ENCODE peak calls at places on chromosome 16, in eight cellular contexts. N, P, R, X, E, W, G and U are unnamed samples.

GRCh38 chr16:63922563-63922962 is 1199.3 kb downstream of the CDH11 start:
- DNase-seq in R (no peak), E (no peak), P (no peak), X (no peak), N (no peak), G (no peak), W (no peak), U (no peak)

GRCh38 chr16:11836653-11837244 is 14.6 kb downstream of the RSL1D1 start:
- DNase-seq in W (no peak), G (no peak), X (no peak), P (peak; percentile 78), E (peak; percentile 60), R (peak; percentile 87), N (no peak), U (no peak)

GRCh38 chr16:86974120-86974519 is 343.1 kb downstream of the C16orf95 start:
- DNase-seq in E (no peak), G (no peak), R (no peak), W (peak; percentile 20), X (no peak), N (no peak), P (no peak), U (no peak)

GRCh38 chr16:87293990-87294389 is 23.2 kb downstream of the C16orf95 start:
- DNase-seq in W (no peak), P (no peak), G (no peak), E (no peak), X (no peak), N (no peak), R (no peak), U (no peak)

GRCh38 chr16:67444259-67445125 is 13.6 kb downstream of the HSD11B2 start:
- DNase-seq in P (no peak), N (no peak), G (no peak), X (no peak), W (no peak), E (no peak), R (no peak), U (no peak)

GRCh38 chr16:21625026-21625425 is 25.6 kb downstream of the METTL9 start:
- DNase-seq in N (no peak), W (no peak), E (no peak), X (no peak), G (no peak), R (no peak), P (no peak), U (no peak)

GRCh38 chr16:1309888-1310831 is 724 bp downstream of the UBE2I start:
- DNase-seq in N (peak; percentile 47), G (peak; percentile 32), E (peak; percentile 52), R (peak; percentile 45), P (peak; percentile 47), W (peak; percentile 73), X (peak; percentile 59), U (no peak)

GRCh38 chr16:2458887-2459646 is 842 bp upstream of the TEDC2 start:
- DNase-seq in N (no peak), G (no peak), P (no peak), W (no peak), E (no peak), X (no peak), R (no peak), U (no peak)

GRCh38 chr16:54507091-54507490 is 220.5 kb upstream of the IRX3 start:
- DNase-seq in X (no peak), E (peak; percentile 65), W (no peak), G (no peak), P (no peak), N (no peak), R (no peak), U (no peak)

GRCh38 chr16:83118365-83118764 is 491.6 kb downstream of the CDH13 start:
- DNase-seq in W (no peak), R (peak; percentile 47), E (peak; percentile 35), X (no peak), G (no peak), P (no peak), N (no peak), U (no peak)

GRCh38 chr16:55021595-55022475 is 91.2 kb downstream of the IRX5 start:
- DNase-seq in W (no peak), E (peak; percentile 23), N (no peak), G (peak; percentile 74), X (no peak), R (no peak), P (no peak), U (peak; percentile 54)

GRCh38 chr16:56931253-56931768 is 631 bp upstream of the HERPUD1 start:
- DNase-seq in W (no peak), N (no peak), R (no peak), E (no peak), P (no peak), G (no peak), X (no peak), U (no peak)

GRCh38 chr16:75758215-75758614 is 31.9 kb upstream of the CPHXL start:
- DNase-seq in G (no peak), R (peak; percentile 19), N (no peak), W (no peak), X (no peak), P (peak; percentile 35), E (peak; percentile 49), U (no peak)

GRCh38 chr16:22694887-22695382 is 119.0 kb upstream of the HS3ST2 start:
- DNase-seq in W (no peak), E (peak; percentile 80), X (no peak), P (peak; percentile 70), N (no peak), G (peak; percentile 51), R (peak; percentile 90), U (no peak)

GRCh38 chr16:66366433-66367299 is at the start of gene CDH5:
- DNase-seq in P (no peak), N (no peak), R (no peak), X (peak; percentile 77), E (peak; percentile 91), W (peak; percentile 69), G (no peak), U (no peak)

GRCh38 chr16:3188925-3189825 is 1.2 kb downstream of the OR1F1 start:
- DNase-seq in E (peak; percentile 49), W (no peak), X (no peak), N (peak; percentile 32), P (peak; percentile 60), R (peak; percentile 59), G (peak; percentile 76), U (no peak)

GRCh38 chr16:7746971-7747370 is 414.3 kb downstream of the RBFOX1 start:
- DNase-seq in W (no peak), G (no peak), P (no peak), R (no peak), X (no peak), N (no peak), E (no peak), U (no peak)

GRCh38 chr16:57603110-57604024 is 25.1 kb upstream of the ADGRG1 start:
- DNase-seq in X (no peak), R (no peak), P (no peak), W (no peak), E (no peak), G (no peak), N (no peak), U (no peak)

GRCh38 chr16:19329932-19330331 is 44.4 kb downstream of the CLEC19A start:
- DNase-seq in X (no peak), R (no peak), E (no peak), W (no peak), G (peak; percentile 63), N (no peak), P (no peak), U (no peak)

GRCh38 chr16:64440421-64440831 is 681.4 kb downstream of the CDH11 start:
- DNase-seq in W (no peak), G (peak; percentile 47), R (peak; percentile 99), E (peak; percentile 98), P (peak; percentile 98), X (no peak), N (no peak), U (no peak)

GRCh38 chr16:17364319-17365210 is 106.2 kb downstream of the XYLT1 start:
- DNase-seq in X (no peak), G (peak; percentile 72), R (peak; percentile 94), E (peak; percentile 99), N (peak; percentile 91), P (peak; percentile 86), W (no peak), U (peak; percentile 90)

GRCh38 chr16:49431591-49432290 is 58.1 kb downstream of the C16orf78 start:
- DNase-seq in E (no peak), X (no peak), W (no peak), G (no peak), R (no peak), N (no peak), P (no peak), U (no peak)

GRCh38 chr16:88338111-88338510 is 44.6 kb upstream of the ZNF469 start:
- DNase-seq in X (no peak), W (no peak), N (no peak), R (no peak), P (no peak), E (no peak), G (no peak), U (peak; percentile 12)

GRCh38 chr16:47052666-47053640 is 79.5 kb upstream of the DNAJA2 start:
- DNase-seq in G (no peak), R (no peak), E (no peak), P (no peak), W (no peak), N (no peak), X (no peak), U (no peak)

DNA sequence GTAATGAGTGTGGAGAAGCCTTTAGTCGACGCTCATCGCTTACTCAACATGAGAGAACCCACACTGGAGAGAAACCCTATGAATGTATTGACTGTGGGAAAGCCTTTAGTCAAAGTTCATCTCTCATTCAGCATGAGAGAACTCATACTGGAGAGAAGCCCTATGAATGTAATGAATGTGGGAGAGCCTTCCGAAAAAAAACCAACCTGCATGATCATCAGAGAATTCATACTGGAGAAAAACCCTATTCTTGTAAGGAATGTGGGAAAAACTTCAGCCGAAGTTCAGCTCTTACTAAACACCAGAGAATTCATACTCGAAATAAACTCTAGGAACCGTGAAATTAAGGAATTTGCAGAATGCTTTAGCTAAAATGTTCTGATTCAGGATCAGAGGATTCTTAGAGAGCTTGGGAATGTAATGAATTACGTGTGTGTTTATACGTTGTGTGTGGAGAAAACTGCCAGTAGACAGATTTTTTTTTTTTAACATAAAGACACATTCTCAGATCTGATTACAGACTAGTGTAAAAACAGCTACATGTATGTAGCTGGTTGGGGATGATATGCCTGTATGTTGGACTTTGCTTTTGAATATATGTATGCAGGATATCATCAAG is 25.4 kb downstream of the ZFP90 start:
- DNase-seq in P (peak; percentile 29), N (no peak), X (no peak), W (no peak), G (no peak), E (peak; percentile 5), R (peak; percentile 8), U (no peak)
- H3K4me3 ChIP-seq in P (no peak overlapping the region), N (peak overlapping the region; percentile 15), X (no peak overlapping the region), W (no peak overlapping the region), G (no peak overlapping the region), E (no peak overlapping the region), R (no peak overlapping the region), U (no peak overlapping the region)

GRCh38 chr16:27322858-27323780 is 9.3 kb downstream of the IL4R start:
- DNase-seq in W (peak; percentile 21), X (no peak), E (no peak), R (no peak), G (peak; percentile 89), P (no peak), N (no peak), U (no peak)
- H3K4me3 ChIP-seq in W (no peak overlapping the region), X (no peak overlapping the region), E (no peak overlapping the region), R (no peak overlapping the region), G (no peak overlapping the region), P (no peak overlapping the region), N (no peak overlapping the region), U (no peak overlapping the region)

GRCh38 chr16:85002099-85002541 is 9.2 kb downstream of the ZDHHC7 start:
- DNase-seq in X (no peak), R (no peak), G (no peak), E (no peak), W (peak; percentile 28), P (no peak), N (no peak), U (no peak)
- H3K4me3 ChIP-seq in X (peak overlapping the region; percentile 49), R (no peak overlapping the region), G (no peak overlapping the region), E (no peak overlapping the region), W (peak overlapping the region; percentile 22), P (peak overlapping the region; percentile 25), N (no peak overlapping the region), U (no peak overlapping the region)

GRCh38 chr16:4683255-4684029 is 9.9 kb upstream of the NUDT16L1 start:
- DNase-seq in P (no peak), E (no peak), W (no peak), R (no peak), G (no peak), X (no peak), N (no peak), U (no peak)
- H3K4me3 ChIP-seq in P (no peak overlapping the region), E (no peak overlapping the region), W (no peak overlapping the region), R (no peak overlapping the region), G (no peak overlapping the region), X (no peak overlapping the region), N (no peak overlapping the region), U (no peak overlapping the region)